ENCODE peak calls at places on chromosomes 3 and 15, in five cellular contexts. One of them, this sample, is unnamed.

GRCh38 chr15:80769471-80770355 is 9.5 kb upstream of the CEMIP start:
- DNase-seq in coronary artery: no peak
- DNase-seq in fibroblast of the aortic adventitia: no peak
- DNase-seq in IMR-90: no peak
- DNase-seq in NT2/D1: no peak
- DNase-seq in this sample: no peak

GRCh38 chr3:129567176-129567705 is 24.3 kb downstream of the H1-8 start:
- DNase-seq in coronary artery: no peak
- DNase-seq in fibroblast of the aortic adventitia: no peak
- DNase-seq in IMR-90: no peak
- DNase-seq in NT2/D1: no peak
- DNase-seq in this sample: no peak

GRCh38 chr3:14152233-14152962 is 26.0 kb downstream of the XPC start:
- DNase-seq in coronary artery: no peak
- DNase-seq in fibroblast of the aortic adventitia: no peak
- DNase-seq in IMR-90: no peak
- DNase-seq in NT2/D1: no peak
- DNase-seq in this sample: no peak

GRCh38 chr3:77381426-77381825 is 341.5 kb downstream of the ROBO2 start:
- DNase-seq in coronary artery: no peak
- DNase-seq in fibroblast of the aortic adventitia: no peak
- DNase-seq in IMR-90: no peak
- DNase-seq in NT2/D1: no peak
- DNase-seq in this sample: no peak

GRCh38 chr3:12139111-12139511 is 19.6 kb downstream of the TIMP4 start:
- DNase-seq in coronary artery: no peak
- DNase-seq in fibroblast of the aortic adventitia: peak; percentile 79
- DNase-seq in IMR-90: peak; percentile 73
- DNase-seq in NT2/D1: peak; percentile 38
- DNase-seq in this sample: no peak

GRCh38 chr3:186189492-186189891 is 80.6 kb upstream of the ETV5 start:
- DNase-seq in coronary artery: no peak
- DNase-seq in fibroblast of the aortic adventitia: peak; percentile 4
- DNase-seq in IMR-90: no peak
- DNase-seq in NT2/D1: no peak
- DNase-seq in this sample: no peak

GRCh38 chr3:174949523-174949922 is 90.4 kb downstream of the NAALADL2 start:
- DNase-seq in coronary artery: no peak
- DNase-seq in fibroblast of the aortic adventitia: peak; percentile 96
- DNase-seq in IMR-90: peak; percentile 97
- DNase-seq in NT2/D1: no peak
- DNase-seq in this sample: no peak

GRCh38 chr15:64844576-64845140 is 2.9 kb downstream of the PLEKHO2 start:
- DNase-seq in coronary artery: no peak
- DNase-seq in fibroblast of the aortic adventitia: no peak
- DNase-seq in IMR-90: no peak
- DNase-seq in NT2/D1: no peak
- DNase-seq in this sample: no peak

GRCh38 chr3:52488746-52489145 is 6.4 kb upstream of the STAB1 start:
- DNase-seq in coronary artery: no peak
- DNase-seq in fibroblast of the aortic adventitia: no peak
- DNase-seq in IMR-90: no peak
- DNase-seq in NT2/D1: no peak
- DNase-seq in this sample: no peak

GRCh38 chr15:51448592-51449494 is 107.4 kb downstream of the GLDN start:
- DNase-seq in coronary artery: no peak
- DNase-seq in fibroblast of the aortic adventitia: no peak
- DNase-seq in IMR-90: peak; percentile 10
- DNase-seq in NT2/D1: no peak
- DNase-seq in this sample: no peak

GRCh38 chr3:111319598-111319997 is 222.4 kb upstream of the CD96 start:
- DNase-seq in coronary artery: no peak
- DNase-seq in fibroblast of the aortic adventitia: no peak
- DNase-seq in IMR-90: no peak
- DNase-seq in NT2/D1: no peak
- DNase-seq in this sample: no peak

GRCh38 chr15:99174989-99175388 is 70.1 kb downstream of the SYNM start:
- DNase-seq in coronary artery: no peak
- DNase-seq in fibroblast of the aortic adventitia: no peak
- DNase-seq in IMR-90: no peak
- DNase-seq in NT2/D1: no peak
- DNase-seq in this sample: no peak
- H3K4me3 ChIP-seq in coronary artery: no peak overlapping the region
- H3K4me3 ChIP-seq in fibroblast of the aortic adventitia: no peak overlapping the region
- H3K4me3 ChIP-seq in IMR-90: no peak overlapping the region
- H3K4me3 ChIP-seq in NT2/D1: no peak overlapping the region
- H3K4me3 ChIP-seq in this sample: no peak overlapping the region

DNA sequence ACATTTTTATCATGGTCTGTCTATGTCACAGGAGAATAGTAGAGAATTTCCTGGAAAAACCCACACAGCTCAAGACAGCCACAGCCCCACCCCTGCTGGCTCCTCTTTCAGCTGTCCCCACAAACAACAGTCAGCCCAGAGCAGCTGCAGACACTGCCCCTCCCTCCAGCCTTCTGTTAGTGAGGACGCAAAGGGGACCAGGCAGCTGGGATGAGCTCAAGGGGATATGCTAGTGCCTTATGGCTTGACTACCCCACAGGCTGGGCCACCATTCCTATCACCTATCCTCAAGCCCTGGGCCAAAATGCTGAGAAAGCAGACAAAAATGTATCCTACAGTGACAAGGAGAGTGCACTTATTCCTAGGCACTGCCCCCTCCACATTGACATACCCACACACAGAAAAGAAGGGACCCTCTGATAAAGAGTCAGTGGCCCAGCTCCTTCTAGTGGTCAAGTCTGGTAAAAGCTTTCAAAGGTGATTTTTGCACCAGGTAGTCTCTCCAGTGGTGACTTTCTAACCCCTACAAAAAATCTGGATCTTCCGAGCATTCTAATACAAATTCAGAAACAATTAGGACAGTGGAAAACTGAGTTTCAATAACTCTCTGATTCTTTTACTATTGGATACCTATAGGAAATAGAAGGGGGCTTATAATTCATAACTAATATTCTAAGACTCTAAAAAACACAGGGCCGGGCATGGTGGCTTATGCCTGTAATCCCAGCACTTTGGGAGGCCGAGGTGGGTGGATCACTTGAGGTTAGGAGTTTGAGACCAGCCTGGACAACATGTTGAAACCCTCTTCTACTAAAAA is 3.0 kb upstream of the MAP1A start:
- DNase-seq in coronary artery: peak; percentile 73
- DNase-seq in fibroblast of the aortic adventitia: peak; percentile 44
- DNase-seq in IMR-90: peak; percentile 49
- DNase-seq in NT2/D1: no peak
- DNase-seq in this sample: no peak
- H3K4me3 ChIP-seq in coronary artery: no peak overlapping the region
- H3K4me3 ChIP-seq in fibroblast of the aortic adventitia: no peak overlapping the region
- H3K4me3 ChIP-seq in IMR-90: no peak overlapping the region
- H3K4me3 ChIP-seq in NT2/D1: no peak overlapping the region
- H3K4me3 ChIP-seq in this sample: no peak overlapping the region

GRCh38 chr3:3081659-3082546 is 28.3 kb downstream of the IL5RA start:
- DNase-seq in coronary artery: no peak
- DNase-seq in fibroblast of the aortic adventitia: no peak
- DNase-seq in IMR-90: no peak
- DNase-seq in NT2/D1: no peak
- DNase-seq in this sample: no peak
- H3K4me3 ChIP-seq in coronary artery: no peak overlapping the region
- H3K4me3 ChIP-seq in fibroblast of the aortic adventitia: no peak overlapping the region
- H3K4me3 ChIP-seq in IMR-90: no peak overlapping the region
- H3K4me3 ChIP-seq in NT2/D1: no peak overlapping the region
- H3K4me3 ChIP-seq in this sample: no peak overlapping the region

DNA sequence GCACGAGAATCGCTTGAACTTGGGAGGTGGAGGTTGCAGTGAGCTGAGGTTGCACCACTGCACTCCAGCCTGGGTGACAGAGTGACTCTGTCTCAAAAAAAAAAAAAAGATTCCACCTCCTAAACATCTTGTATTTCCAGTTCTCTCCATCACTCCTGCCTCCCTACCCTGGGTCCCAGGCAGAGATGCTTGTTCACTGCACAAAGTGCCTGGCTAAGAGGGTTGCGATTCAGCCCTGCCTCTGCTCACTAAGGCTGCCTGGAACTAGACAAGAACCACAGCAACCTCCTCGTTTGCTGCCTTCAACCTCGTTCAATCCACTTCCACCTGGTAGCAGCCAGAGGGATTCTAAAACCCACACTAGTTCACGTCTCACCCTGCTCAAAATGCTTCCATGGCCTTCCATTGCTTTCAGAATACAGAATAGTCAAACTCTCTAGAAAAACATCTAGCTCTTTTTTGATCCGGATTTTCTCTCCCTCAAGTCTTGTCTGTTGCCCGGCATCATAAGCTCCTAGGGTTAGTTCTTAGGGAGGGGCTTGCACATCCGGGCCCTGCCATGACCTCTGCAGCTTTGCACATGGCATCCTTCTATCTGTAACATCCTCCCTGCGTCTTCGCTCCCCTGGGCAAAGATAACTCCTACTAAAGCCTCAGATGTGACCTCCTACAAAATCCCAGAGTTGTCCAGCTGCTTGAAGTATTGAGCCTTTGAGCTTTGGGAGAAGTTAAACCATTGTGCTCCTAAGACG is 1.0 kb upstream of the MCM2 start:
- DNase-seq in coronary artery: no peak
- DNase-seq in fibroblast of the aortic adventitia: no peak
- DNase-seq in IMR-90: no peak
- DNase-seq in NT2/D1: no peak
- DNase-seq in this sample: no peak
- H3K4me3 ChIP-seq in coronary artery: no peak overlapping the region
- H3K4me3 ChIP-seq in fibroblast of the aortic adventitia: no peak overlapping the region
- H3K4me3 ChIP-seq in IMR-90: no peak overlapping the region
- H3K4me3 ChIP-seq in NT2/D1: peak overlapping the region; percentile 94
- H3K4me3 ChIP-seq in this sample: no peak overlapping the region

GRCh38 chr3:39980021-39980420 is 170.6 kb downstream of the MYRIP start:
- DNase-seq in coronary artery: no peak
- DNase-seq in fibroblast of the aortic adventitia: no peak
- DNase-seq in IMR-90: no peak
- DNase-seq in NT2/D1: no peak
- DNase-seq in this sample: no peak
- H3K4me3 ChIP-seq in coronary artery: no peak overlapping the region
- H3K4me3 ChIP-seq in fibroblast of the aortic adventitia: no peak overlapping the region
- H3K4me3 ChIP-seq in IMR-90: no peak overlapping the region
- H3K4me3 ChIP-seq in NT2/D1: no peak overlapping the region
- H3K4me3 ChIP-seq in this sample: no peak overlapping the region

GRCh38 chr3:72523409-72524172 is 324.7 kb downstream of the SHQ1 start:
- DNase-seq in coronary artery: no peak
- DNase-seq in fibroblast of the aortic adventitia: no peak
- DNase-seq in IMR-90: no peak
- DNase-seq in NT2/D1: no peak
- DNase-seq in this sample: no peak
- H3K4me3 ChIP-seq in coronary artery: no peak overlapping the region
- H3K4me3 ChIP-seq in fibroblast of the aortic adventitia: no peak overlapping the region
- H3K4me3 ChIP-seq in IMR-90: no peak overlapping the region
- H3K4me3 ChIP-seq in NT2/D1: no peak overlapping the region
- H3K4me3 ChIP-seq in this sample: no peak overlapping the region

DNA sequence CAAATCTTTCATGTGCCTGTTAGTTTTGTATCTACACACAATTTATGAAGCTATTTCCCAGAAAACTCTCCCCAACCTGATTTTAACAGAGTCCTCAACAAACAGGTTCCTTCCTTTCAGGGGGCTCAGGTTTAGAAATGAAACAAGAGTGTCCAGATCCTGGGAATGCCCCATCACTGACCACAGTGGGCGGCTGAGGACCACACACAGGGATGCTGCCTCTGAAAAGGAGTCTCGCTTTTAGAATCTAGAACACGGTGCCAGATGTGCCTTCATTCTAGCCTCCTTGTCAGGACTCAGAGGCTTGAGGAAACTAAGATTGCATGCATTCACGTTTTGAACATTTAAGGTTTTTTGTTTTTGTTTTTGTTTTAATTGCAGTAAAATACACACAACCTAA is 115.0 kb downstream of the FOXB1 start:
- DNase-seq in coronary artery: no peak
- DNase-seq in fibroblast of the aortic adventitia: no peak
- DNase-seq in IMR-90: no peak
- DNase-seq in NT2/D1: no peak
- DNase-seq in this sample: no peak
- H3K4me3 ChIP-seq in coronary artery: no peak overlapping the region
- H3K4me3 ChIP-seq in fibroblast of the aortic adventitia: no peak overlapping the region
- H3K4me3 ChIP-seq in IMR-90: no peak overlapping the region
- H3K4me3 ChIP-seq in NT2/D1: no peak overlapping the region
- H3K4me3 ChIP-seq in this sample: no peak overlapping the region

GRCh38 chr15:69784808-69785550 is 312.7 kb downstream of the TLE3 start:
- DNase-seq in coronary artery: no peak
- DNase-seq in fibroblast of the aortic adventitia: peak; percentile 44
- DNase-seq in IMR-90: peak; percentile 33
- DNase-seq in NT2/D1: no peak
- DNase-seq in this sample: no peak
- H3K4me3 ChIP-seq in coronary artery: no peak overlapping the region
- H3K4me3 ChIP-seq in fibroblast of the aortic adventitia: no peak overlapping the region
- H3K4me3 ChIP-seq in IMR-90: no peak overlapping the region
- H3K4me3 ChIP-seq in NT2/D1: no peak overlapping the region
- H3K4me3 ChIP-seq in this sample: no peak overlapping the region

DNA sequence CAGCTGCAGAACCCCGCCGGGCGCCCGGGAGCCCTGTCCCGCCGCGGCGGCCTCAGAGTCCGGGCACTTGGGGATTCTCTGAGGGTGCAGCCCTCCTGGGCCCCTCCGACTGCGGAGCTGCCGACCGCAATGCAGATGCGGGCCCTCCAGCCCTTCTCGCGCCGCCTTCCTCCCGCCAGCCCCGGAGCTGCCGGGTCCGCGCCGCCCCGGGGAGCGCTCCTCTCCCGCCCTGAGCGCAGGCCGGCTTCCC is 320 bp upstream of the ACAN start:
- DNase-seq in coronary artery: no peak
- DNase-seq in fibroblast of the aortic adventitia: no peak
- DNase-seq in IMR-90: no peak
- DNase-seq in NT2/D1: no peak
- DNase-seq in this sample: no peak
- H3K4me3 ChIP-seq in coronary artery: peak overlapping the region; percentile 77
- H3K4me3 ChIP-seq in fibroblast of the aortic adventitia: no peak overlapping the region
- H3K4me3 ChIP-seq in IMR-90: peak overlapping the region; percentile 25
- H3K4me3 ChIP-seq in NT2/D1: peak overlapping the region; percentile 62
- H3K4me3 ChIP-seq in this sample: peak overlapping the region; percentile 20

GRCh38 chr3:158672293-158673176 is at the start of gene LXN:
- DNase-seq in coronary artery: peak; percentile 78
- DNase-seq in fibroblast of the aortic adventitia: peak; percentile 81
- DNase-seq in IMR-90: peak; percentile 87
- DNase-seq in NT2/D1: peak; percentile 67
- DNase-seq in this sample: peak; percentile 73
- H3K4me3 ChIP-seq in coronary artery: peak within 1 kb of the TSS; percentile 68
- H3K4me3 ChIP-seq in fibroblast of the aortic adventitia: peak within 1 kb of the TSS; percentile 80
- H3K4me3 ChIP-seq in IMR-90: peak within 1 kb of the TSS; percentile 59
- H3K4me3 ChIP-seq in NT2/D1: peak within 1 kb of the TSS; percentile 65
- H3K4me3 ChIP-seq in this sample: peak within 1 kb of the TSS; percentile 35

This sample was measured in iPS DF 6.9.